ENCODE peak calls at places on chromosomes 16 and 17, in nine cellular contexts. One of them, this sample, is unnamed.

GRCh38 chr17:76623271-76624146 is 20.0 kb downstream of the ST6GALNAC1 start:
- DNase-seq in AG09309: peak
- DNase-seq in dorsolateral prefrontal cortex: peak
- DNase-seq in colonic mucosa: peak
- DNase-seq in A549: peak
- DNase-seq in fibroblast of pulmonary artery: peak
- DNase-seq in WTC11: peak
- DNase-seq in cardiac muscle cell: peak
- DNase-seq in HFFc6: peak
- DNase-seq in this sample: peak

GRCh38 chr17:75130632-75131277 is 787 bp downstream of the NT5C start:
- DNase-seq in WTC11: peak
- DNase-seq in colonic mucosa: peak
- DNase-seq in A549: peak
- DNase-seq in HFFc6: peak
- DNase-seq in cardiac muscle cell: peak
- DNase-seq in AG09309: no peak
- DNase-seq in dorsolateral prefrontal cortex: no peak
- DNase-seq in fibroblast of pulmonary artery: peak
- DNase-seq in this sample: peak

GRCh38 chr16:19348578-19349315 is 63.2 kb downstream of the CLEC19A start:
- DNase-seq in dorsolateral prefrontal cortex: no peak
- DNase-seq in A549: no peak
- DNase-seq in fibroblast of pulmonary artery: no peak
- DNase-seq in colonic mucosa: no peak
- DNase-seq in AG09309: no peak
- DNase-seq in cardiac muscle cell: no peak
- DNase-seq in WTC11: peak
- DNase-seq in HFFc6: no peak
- DNase-seq in this sample: no peak

GRCh38 chr17:14355556-14355955 is 54.7 kb downstream of the HS3ST3B1 start:
- DNase-seq in HFFc6: peak
- DNase-seq in AG09309: no peak
- DNase-seq in cardiac muscle cell: no peak
- DNase-seq in A549: no peak
- DNase-seq in WTC11: no peak
- DNase-seq in dorsolateral prefrontal cortex: no peak
- DNase-seq in colonic mucosa: no peak
- DNase-seq in fibroblast of pulmonary artery: no peak
- DNase-seq in this sample: no peak

GRCh38 chr16:13542284-13542683 is 377.7 kb upstream of the ERCC4 start:
- DNase-seq in colonic mucosa: no peak
- DNase-seq in AG09309: no peak
- DNase-seq in WTC11: no peak
- DNase-seq in dorsolateral prefrontal cortex: no peak
- DNase-seq in cardiac muscle cell: no peak
- DNase-seq in HFFc6: no peak
- DNase-seq in A549: no peak
- DNase-seq in fibroblast of pulmonary artery: no peak
- DNase-seq in this sample: no peak

GRCh38 chr17:83091257-83092141 is 12.1 kb downstream of the METRNL start:
- DNase-seq in HFFc6: no peak
- DNase-seq in colonic mucosa: peak
- DNase-seq in AG09309: no peak
- DNase-seq in cardiac muscle cell: no peak
- DNase-seq in dorsolateral prefrontal cortex: no peak
- DNase-seq in WTC11: no peak
- DNase-seq in fibroblast of pulmonary artery: no peak
- DNase-seq in A549: no peak
- DNase-seq in this sample: no peak

GRCh38 chr16:55376567-55377167 is 52.7 kb downstream of the IRX6 start:
- DNase-seq in colonic mucosa: no peak
- DNase-seq in HFFc6: no peak
- DNase-seq in AG09309: no peak
- DNase-seq in WTC11: no peak
- DNase-seq in fibroblast of pulmonary artery: no peak
- DNase-seq in dorsolateral prefrontal cortex: no peak
- DNase-seq in cardiac muscle cell: no peak
- DNase-seq in A549: no peak
- DNase-seq in this sample: no peak

GRCh38 chr17:19755821-19756510 is 7.9 kb upstream of the ALDH3A1 start:
- DNase-seq in AG09309: no peak
- DNase-seq in A549: no peak
- DNase-seq in colonic mucosa: peak
- DNase-seq in HFFc6: no peak
- DNase-seq in dorsolateral prefrontal cortex: peak
- DNase-seq in cardiac muscle cell: no peak
- DNase-seq in WTC11: no peak
- DNase-seq in fibroblast of pulmonary artery: no peak
- DNase-seq in this sample: peak

GRCh38 chr17:41048441-41048840 is 1.3 kb upstream of the KRTAP2-1 start:
- DNase-seq in AG09309: peak
- DNase-seq in WTC11: no peak
- DNase-seq in fibroblast of pulmonary artery: no peak
- DNase-seq in cardiac muscle cell: no peak
- DNase-seq in HFFc6: peak
- DNase-seq in dorsolateral prefrontal cortex: no peak
- DNase-seq in colonic mucosa: no peak
- DNase-seq in A549: no peak
- DNase-seq in this sample: no peak

GRCh38 chr16:29819506-29819905 is 756 bp upstream of the MVP start:
- DNase-seq in AG09309: no peak
- DNase-seq in fibroblast of pulmonary artery: no peak
- DNase-seq in WTC11: no peak
- DNase-seq in A549: peak
- DNase-seq in colonic mucosa: peak
- DNase-seq in HFFc6: no peak
- DNase-seq in dorsolateral prefrontal cortex: no peak
- DNase-seq in cardiac muscle cell: no peak
- DNase-seq in this sample: no peak

GRCh38 chr16:70611785-70612303 is 34.5 kb upstream of the IL34 start:
- DNase-seq in A549: no peak
- DNase-seq in fibroblast of pulmonary artery: no peak
- DNase-seq in AG09309: no peak
- DNase-seq in cardiac muscle cell: no peak
- DNase-seq in colonic mucosa: no peak
- DNase-seq in WTC11: no peak
- DNase-seq in dorsolateral prefrontal cortex: no peak
- DNase-seq in HFFc6: no peak
- DNase-seq in this sample: no peak

GRCh38 chr17:70780031-70780430 is 610.7 kb downstream of the KCNJ2 start:
- DNase-seq in fibroblast of pulmonary artery: peak
- DNase-seq in A549: no peak
- DNase-seq in AG09309: no peak
- DNase-seq in HFFc6: no peak
- DNase-seq in cardiac muscle cell: peak
- DNase-seq in WTC11: no peak
- DNase-seq in dorsolateral prefrontal cortex: no peak
- DNase-seq in colonic mucosa: no peak
- DNase-seq in this sample: no peak

GRCh38 chr16:15665107-15665506 is 15.1 kb downstream of the NDE1 start:
- DNase-seq in AG09309: no peak
- DNase-seq in HFFc6: no peak
- DNase-seq in cardiac muscle cell: no peak
- DNase-seq in WTC11: no peak
- DNase-seq in dorsolateral prefrontal cortex: no peak
- DNase-seq in A549: no peak
- DNase-seq in colonic mucosa: no peak
- DNase-seq in fibroblast of pulmonary artery: no peak
- DNase-seq in this sample: no peak

GRCh38 chr17:66273391-66273722 is 29.1 kb upstream of the PRKCA start:
- DNase-seq in AG09309: no peak
- DNase-seq in dorsolateral prefrontal cortex: no peak
- DNase-seq in fibroblast of pulmonary artery: no peak
- DNase-seq in colonic mucosa: no peak
- DNase-seq in WTC11: no peak
- DNase-seq in A549: no peak
- DNase-seq in cardiac muscle cell: no peak
- DNase-seq in HFFc6: no peak
- DNase-seq in this sample: no peak

GRCh38 chr16:47320546-47321315 is 140.1 kb downstream of the ITFG1 start:
- DNase-seq in colonic mucosa: no peak
- DNase-seq in cardiac muscle cell: peak
- DNase-seq in WTC11: no peak
- DNase-seq in A549: no peak
- DNase-seq in HFFc6: peak
- DNase-seq in fibroblast of pulmonary artery: no peak
- DNase-seq in dorsolateral prefrontal cortex: no peak
- DNase-seq in AG09309: no peak
- DNase-seq in this sample: no peak

GRCh38 chr16:29745853-29746345 is at the start of gene C16orf54:
- DNase-seq in A549: no peak
- DNase-seq in AG09309: no peak
- DNase-seq in HFFc6: no peak
- DNase-seq in cardiac muscle cell: no peak
- DNase-seq in dorsolateral prefrontal cortex: peak
- DNase-seq in WTC11: no peak
- DNase-seq in fibroblast of pulmonary artery: no peak
- DNase-seq in colonic mucosa: peak
- DNase-seq in this sample: peak

GRCh38 chr17:81888988-81889595 is 2.3 kb downstream of the ALYREF start:
- DNase-seq in WTC11: no peak
- DNase-seq in colonic mucosa: no peak
- DNase-seq in dorsolateral prefrontal cortex: no peak
- DNase-seq in HFFc6: no peak
- DNase-seq in fibroblast of pulmonary artery: no peak
- DNase-seq in A549: no peak
- DNase-seq in cardiac muscle cell: no peak
- DNase-seq in AG09309: no peak
- DNase-seq in this sample: no peak

GRCh38 chr17:75762513-75763268 is 2.3 kb downstream of the GALK1 start:
- DNase-seq in AG09309: no peak
- DNase-seq in colonic mucosa: no peak
- DNase-seq in dorsolateral prefrontal cortex: no peak
- DNase-seq in cardiac muscle cell: no peak
- DNase-seq in fibroblast of pulmonary artery: no peak
- DNase-seq in A549: no peak
- DNase-seq in HFFc6: no peak
- DNase-seq in WTC11: no peak
- DNase-seq in this sample: no peak

DNA sequence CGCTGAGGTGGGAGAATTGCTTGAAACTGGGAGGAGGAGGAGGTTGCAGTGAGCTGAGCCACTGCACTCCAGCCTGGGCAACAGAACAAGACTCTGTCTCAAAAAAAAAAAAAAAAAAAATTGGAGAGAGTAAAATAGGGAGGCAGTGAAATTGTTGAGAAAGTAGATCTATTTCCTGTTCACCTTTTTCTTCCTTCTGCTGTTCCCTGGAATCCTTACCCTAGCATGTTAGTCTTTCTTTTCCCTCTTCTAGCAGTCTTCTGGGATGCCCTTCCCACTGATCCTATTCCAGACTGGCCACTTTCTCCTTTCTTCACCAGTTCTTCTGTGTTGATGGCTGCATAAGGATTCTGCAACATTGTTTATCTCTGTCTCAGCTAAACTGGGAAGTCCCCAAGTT is 3.1 kb downstream of the NME2 start:
- DNase-seq in fibroblast of pulmonary artery: no peak
- DNase-seq in AG09309: no peak
- DNase-seq in WTC11: no peak
- DNase-seq in colonic mucosa: no peak
- DNase-seq in cardiac muscle cell: no peak
- DNase-seq in HFFc6: no peak
- DNase-seq in A549: no peak
- DNase-seq in dorsolateral prefrontal cortex: no peak
- DNase-seq in this sample: no peak
- TF ChIP-seq CTCF in fibroblast of pulmonary artery: no peak
- TF ChIP-seq CTCF in AG09309: no peak
- TF ChIP-seq CTCF in WTC11: no peak
- TF ChIP-seq CTCF in colonic mucosa: no peak
- TF ChIP-seq CTCF in cardiac muscle cell: no peak
- TF ChIP-seq CTCF in HFFc6: no peak
- TF ChIP-seq CTCF in A549: no peak
- TF ChIP-seq CTCF in dorsolateral prefrontal cortex: no peak
- TF ChIP-seq CTCF in this sample: no peak

DNA sequence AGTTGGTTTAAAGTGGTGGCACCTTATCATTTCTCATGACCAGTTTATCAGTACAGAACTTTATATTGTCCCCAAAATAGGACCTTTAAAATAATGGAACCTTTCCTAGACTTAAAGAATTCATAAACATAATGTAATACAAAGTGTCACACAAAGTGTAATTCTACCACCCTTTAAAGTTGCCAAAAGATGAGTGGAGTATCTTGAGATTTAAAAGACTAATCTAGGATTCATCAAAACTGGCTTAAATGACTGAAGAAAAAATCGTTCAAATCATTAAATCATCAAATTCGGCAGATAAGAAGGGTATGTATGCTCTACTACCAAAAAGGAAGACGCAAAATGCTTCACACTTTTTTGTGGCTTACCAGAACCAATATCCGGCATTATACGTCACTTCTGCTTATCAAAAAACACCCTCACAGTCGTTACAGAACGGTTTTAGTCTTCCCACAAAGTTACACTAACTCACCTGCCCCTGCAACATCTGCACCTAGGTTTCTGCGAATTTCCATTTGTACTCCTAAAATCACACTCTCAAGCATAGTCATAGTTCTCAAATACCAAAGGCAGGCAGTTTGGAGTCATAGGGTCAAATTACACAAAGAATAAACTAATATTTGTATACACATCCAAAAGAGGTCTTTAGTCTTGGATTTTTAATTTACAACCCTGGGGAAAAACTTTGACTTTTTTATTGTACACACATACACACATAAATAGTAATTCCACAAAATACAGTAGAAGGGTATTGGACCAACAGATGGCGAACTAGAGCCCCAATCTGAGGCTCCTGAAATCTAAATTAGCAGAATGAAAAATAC is 1.4 kb upstream of the KANSL1 start:
- DNase-seq in A549: peak
- DNase-seq in cardiac muscle cell: peak
- DNase-seq in WTC11: no peak
- DNase-seq in fibroblast of pulmonary artery: peak
- DNase-seq in dorsolateral prefrontal cortex: no peak
- DNase-seq in HFFc6: peak
- DNase-seq in AG09309: no peak
- DNase-seq in colonic mucosa: peak
- DNase-seq in this sample: peak
- TF ChIP-seq CTCF in A549: peak
- TF ChIP-seq CTCF in cardiac muscle cell: peak
- TF ChIP-seq CTCF in WTC11: no peak
- TF ChIP-seq CTCF in fibroblast of pulmonary artery: peak
- TF ChIP-seq CTCF in dorsolateral prefrontal cortex: peak
- TF ChIP-seq CTCF in HFFc6: peak
- TF ChIP-seq CTCF in AG09309: peak
- TF ChIP-seq CTCF in colonic mucosa: peak
- TF ChIP-seq CTCF in this sample: peak

GRCh38 chr17:38868968-38869646 is 751 bp upstream of the LASP1 start:
- DNase-seq in AG09309: peak
- DNase-seq in cardiac muscle cell: peak
- DNase-seq in A549: peak
- DNase-seq in dorsolateral prefrontal cortex: peak
- DNase-seq in WTC11: peak
- DNase-seq in HFFc6: peak
- DNase-seq in colonic mucosa: peak
- DNase-seq in fibroblast of pulmonary artery: peak
- DNase-seq in this sample: peak
- TF ChIP-seq CTCF in AG09309: peak
- TF ChIP-seq CTCF in cardiac muscle cell: peak
- TF ChIP-seq CTCF in A549: peak
- TF ChIP-seq CTCF in dorsolateral prefrontal cortex: no peak
- TF ChIP-seq CTCF in WTC11: no peak
- TF ChIP-seq CTCF in HFFc6: no peak
- TF ChIP-seq CTCF in colonic mucosa: no peak
- TF ChIP-seq CTCF in fibroblast of pulmonary artery: peak
- TF ChIP-seq CTCF in this sample: peak

GRCh38 chr16:22967696-22968095 is 153.7 kb downstream of the HS3ST2 start:
- DNase-seq in A549: no peak
- DNase-seq in WTC11: no peak
- DNase-seq in HFFc6: no peak
- DNase-seq in dorsolateral prefrontal cortex: no peak
- DNase-seq in colonic mucosa: no peak
- DNase-seq in cardiac muscle cell: no peak
- DNase-seq in AG09309: no peak
- DNase-seq in fibroblast of pulmonary artery: no peak
- DNase-seq in this sample: no peak
- TF ChIP-seq CTCF in A549: no peak
- TF ChIP-seq CTCF in WTC11: no peak
- TF ChIP-seq CTCF in HFFc6: no peak
- TF ChIP-seq CTCF in dorsolateral prefrontal cortex: no peak
- TF ChIP-seq CTCF in colonic mucosa: no peak
- TF ChIP-seq CTCF in cardiac muscle cell: no peak
- TF ChIP-seq CTCF in AG09309: no peak
- TF ChIP-seq CTCF in fibroblast of pulmonary artery: no peak
- TF ChIP-seq CTCF in this sample: no peak